ENCODE peak calls at places on chromosome 13, in nine cellular contexts. Q is stimulated activated CD8-positive, alpha-beta memory T cell treated with anti-CD3 and anti-CD28 coated beads, Interleukin-2, amount 100 ng/mL, for 1 hour; P is RCC 7860; R is SK-N-SH; K is GM23338; A is astrocyte of the spinal cord; W is kidney glomerular epithelial cell; S is left cardiac atrium; X is psoas muscle. F is an unnamed sample.

GRCh38 chr13:37870895-37871550 is 1.5 kb upstream of the TRPC4 start:
- DNase-seq in Q (no peak), P (peak), R (no peak), K (peak), A (peak), W (no peak), S (no peak), X (no peak), F (no peak)

GRCh38 chr13:104592127-104592526 is 1525.9 kb upstream of the SLC10A2 start:
- DNase-seq in Q (no peak), P (peak), R (no peak), K (no peak), A (peak), W (peak), S (no peak), X (no peak), F (peak)

GRCh38 chr13:40388617-40389016 is 277.8 kb downstream of the FOXO1 start:
- DNase-seq in Q (peak), P (peak), R (no peak), K (no peak), A (no peak), W (no peak), S (peak), X (no peak), F (no peak)

GRCh38 chr13:59531571-59532091 is 632.1 kb downstream of the DIAPH3 start:
- DNase-seq in Q (no peak), P (peak), R (no peak), K (peak), A (peak), W (peak), S (peak), X (peak), F (peak)

GRCh38 chr13:28411859-28412353 is 83.0 kb downstream of the FLT1 start:
- DNase-seq in Q (no peak), P (no peak), R (peak), K (no peak), A (no peak), W (no peak), S (no peak), X (no peak), F (no peak)

GRCh38 chr13:40637644-40638043 is 28.8 kb downstream of the FOXO1 start:
- DNase-seq in Q (no peak), P (no peak), R (no peak), K (no peak), A (no peak), W (no peak), S (no peak), X (no peak), F (no peak)

GRCh38 chr13:76828316-76828741 is 57.9 kb downstream of the KCTD12 start:
- DNase-seq in Q (no peak), P (peak), R (no peak), K (no peak), A (no peak), W (peak), S (no peak), X (no peak), F (no peak)

GRCh38 chr13:20814224-20814910 is 40.6 kb upstream of the EEF1AKMT1 start:
- DNase-seq in Q (no peak), P (peak), R (peak), K (no peak), A (peak), W (peak), S (peak), X (peak), F (peak)

GRCh38 chr13:27261376-27261775 is 9.3 kb upstream of the RASL11A start:
- DNase-seq in Q (no peak), P (no peak), R (no peak), K (no peak), A (no peak), W (no peak), S (no peak), X (no peak), F (no peak)

GRCh38 chr13:107373551-107373950 is 805.6 kb upstream of the ARGLU1 start:
- DNase-seq in Q (no peak), P (peak), R (no peak), K (peak), A (peak), W (peak), S (no peak), X (no peak), F (peak)

GRCh38 chr13:40026174-40026585 is 370.7 kb downstream of the COG6 start:
- DNase-seq in Q (no peak), P (peak), R (no peak), K (no peak), A (peak), W (no peak), S (no peak), X (no peak), F (no peak)

GRCh38 chr13:102291587-102292218 is 110.1 kb downstream of the FGF14 start:
- DNase-seq in Q (no peak), P (no peak), R (no peak), K (peak), A (peak), W (no peak), S (no peak), X (no peak), F (no peak)

GRCh38 chr13:66895780-66896179 is 334.4 kb downstream of the PCDH9 start:
- DNase-seq in Q (no peak), P (no peak), R (peak), K (no peak), A (no peak), W (no peak), S (no peak), X (no peak), F (no peak)

GRCh38 chr13:108214511-108215383 is 589 bp downstream of the LIG4 start:
- DNase-seq in Q (no peak), P (no peak), R (peak), K (peak), A (no peak), W (no peak), S (peak), X (peak), F (no peak)

GRCh38 chr13:108734676-108735075 is 105.3 kb downstream of the MYO16 start:
- DNase-seq in Q (no peak), P (no peak), R (no peak), K (peak), A (no peak), W (no peak), S (no peak), X (no peak), F (no peak)

GRCh38 chr13:73765651-73766384 is 368.4 kb downstream of the KLF12 start:
- DNase-seq in Q (peak), P (no peak), R (peak), K (peak), A (peak), W (peak), S (peak), X (peak), F (peak)

GRCh38 chr13:29791508-29791907 is 58.9 kb downstream of the UBL3 start:
- DNase-seq in Q (no peak), P (no peak), R (no peak), K (no peak), A (no peak), W (no peak), S (no peak), X (no peak), F (no peak)

GRCh38 chr13:76836311-76836710 is 49.9 kb downstream of the KCTD12 start:
- DNase-seq in Q (no peak), P (no peak), R (no peak), K (no peak), A (peak), W (peak), S (no peak), X (no peak), F (no peak)

GRCh38 chr13:96898212-96898611 is 96.1 kb downstream of the OXGR1 start:
- DNase-seq in Q (no peak), P (no peak), R (no peak), K (no peak), A (peak), W (no peak), S (no peak), X (no peak), F (no peak)

GRCh38 chr13:114106526-114106925 is 25.9 kb downstream of the RASA3 start:
- DNase-seq in Q (no peak), P (no peak), R (no peak), K (no peak), A (no peak), W (no peak), S (no peak), X (no peak), F (no peak)

GRCh38 chr13:71303144-71303543 is 563.9 kb downstream of the DACH1 start:
- DNase-seq in Q (no peak), P (no peak), R (no peak), K (peak), A (no peak), W (no peak), S (no peak), X (no peak), F (no peak)

GRCh38 chr13:113207890-113208423 is 512 bp downstream of the PCID2 start:
- DNase-seq in Q (no peak), P (peak), R (no peak), K (peak), A (peak), W (no peak), S (no peak), X (no peak), F (no peak)

GRCh38 chr13:43307221-43307920 is 284.0 kb downstream of the DNAJC15 start:
- DNase-seq in Q (no peak), P (no peak), R (no peak), K (no peak), A (no peak), W (no peak), S (no peak), X (no peak), F (peak)

GRCh38 chr13:31166591-31166990 is 4.9 kb upstream of the HSPH1 start:
- DNase-seq in Q (no peak), P (peak), R (no peak), K (no peak), A (no peak), W (no peak), S (no peak), X (no peak), F (no peak)

GRCh38 chr13:113669871-113670341 is 2.9 kb downstream of the GRK1 start:
- DNase-seq in Q (no peak), P (no peak), R (no peak), K (no peak), A (no peak), W (no peak), S (no peak), X (peak), F (no peak)

GRCh38 chr13:29457299-29457698 is 138.2 kb downstream of the SLC7A1 start:
- DNase-seq in Q (no peak), P (peak), R (no peak), K (no peak), A (peak), W (peak), S (no peak), X (no peak), F (peak)

GRCh38 chr13:74136089-74136658 is 2.0 kb upstream of the KLF12 start:
- DNase-seq in Q (no peak), P (no peak), R (peak), K (peak), A (peak), W (peak), S (peak), X (peak), F (no peak)

GRCh38 chr13:40592035-40592434 is 74.4 kb downstream of the FOXO1 start:
- DNase-seq in Q (no peak), P (no peak), R (no peak), K (no peak), A (no peak), W (no peak), S (no peak), X (no peak), F (no peak)

GRCh38 chr13:110713981-110714797 is 689 bp downstream of the ING1 start:
- DNase-seq in Q (peak), P (peak), R (peak), K (peak), A (peak), W (no peak), S (peak), X (peak), F (no peak)

GRCh38 chr13:112962911-112963625 is 5.9 kb upstream of the MCF2L start:
- DNase-seq in Q (no peak), P (no peak), R (no peak), K (no peak), A (no peak), W (no peak), S (no peak), X (peak), F (no peak)

GRCh38 chr13:49495783-49496762 is at the start of gene PHF11:
- DNase-seq in Q (peak), P (peak), R (peak), K (peak), A (peak), W (peak), S (peak), X (peak), F (no peak)

GRCh38 chr13:52903320-52903719 is 54.9 kb upstream of the PCDH8 start:
- DNase-seq in Q (no peak), P (no peak), R (no peak), K (no peak), A (no peak), W (no peak), S (no peak), X (no peak), F (no peak)

F was measured in epithelial cell of proximal tubule.